ENCODE peak calls at places on chromosomes 6 and 20, in seven cellular contexts. C is lung, V is kidney, W is left lung, L is ovary, U is fibroblast of lung, S is mammary epithelial cell. D is an unnamed sample.

GRCh38 chr6:25242567-25242966 is 36.6 kb upstream of the CARMIL1 start:
- DNase-seq in C (no peak), U (no peak), S (no peak), V (no peak), W (no peak), L (no peak), D (no peak)

GRCh38 chr20:3915691-3916090 is 26.5 kb downstream of the PANK2 start:
- DNase-seq in S (no peak), W (no peak), V (no peak), L (no peak), U (no peak), C (no peak), D (no peak)

GRCh38 chr6:3610206-3610605 is 141.3 kb downstream of the PXDC1 start:
- DNase-seq in V (no peak), W (no peak), L (no peak), C (no peak), U (peak; percentile 35), S (peak; percentile 76), D (no peak)

GRCh38 chr6:75601608-75602163 is at the start of gene SENP6:
- DNase-seq in S (peak; percentile 83), L (peak; percentile 75), U (peak; percentile 80), W (peak; percentile 87), V (peak; percentile 95), C (peak; percentile 74), D (peak; percentile 66)

GRCh38 chr6:134235937-134236751 is 81.8 kb downstream of the SGK1 start:
- DNase-seq in L (no peak), S (peak; percentile 60), V (no peak), U (peak; percentile 85), C (no peak), W (no peak), D (no peak)

GRCh38 chr6:89611666-89612065 is 26.9 kb downstream of the LYRM2 start:
- DNase-seq in W (no peak), V (no peak), U (peak; percentile 60), L (no peak), S (peak; percentile 3), C (no peak), D (no peak)

GRCh38 chr20:14685179-14685578 is 347.8 kb upstream of the FLRT3 start:
- DNase-seq in V (no peak), S (no peak), C (no peak), W (no peak), L (no peak), U (no peak), D (no peak)

GRCh38 chr6:39791850-39792500 is at the start of gene DAAM2:
- DNase-seq in C (peak; percentile 50), U (peak; percentile 63), W (peak; percentile 48), S (no peak), L (peak; percentile 78), V (peak; percentile 83), D (no peak)

GRCh38 chr6:111952821-111953535 is 79.7 kb upstream of the FYN start:
- DNase-seq in C (no peak), V (no peak), L (no peak), W (no peak), S (peak; percentile 70), U (no peak), D (no peak)

GRCh38 chr6:101178748-101179147 is 214.8 kb upstream of the GRIK2 start:
- DNase-seq in S (no peak), U (no peak), V (no peak), L (no peak), W (no peak), C (no peak), D (no peak)

GRCh38 chr20:1835531-1835930 is 59.7 kb upstream of the SIRPA start:
- DNase-seq in S (no peak), V (no peak), L (no peak), W (no peak), U (no peak), C (no peak), D (no peak)

GRCh38 chr6:114049367-114049966 is 78.5 kb upstream of the HDAC2 start:
- DNase-seq in U (peak; percentile 29), C (no peak), W (no peak), L (no peak), S (peak; percentile 43), V (no peak), D (no peak)

GRCh38 chr20:22958390-22958789 is 76.7 kb upstream of the SSTR4 start:
- DNase-seq in U (no peak), S (no peak), W (no peak), C (no peak), L (no peak), V (no peak), D (no peak)

GRCh38 chr6:10413850-10414765 is 766 bp downstream of the TFAP2A start:
- DNase-seq in S (peak; percentile 71), W (no peak), U (no peak), V (no peak), C (no peak), L (no peak), D (peak; percentile 57)

GRCh38 chr6:12009904-12010634 is 2.0 kb upstream of the HIVEP1 start:
- DNase-seq in S (peak; percentile 50), W (no peak), L (no peak), U (peak; percentile 66), C (no peak), V (no peak), D (no peak)

GRCh38 chr20:49877254-49877990 is 37.9 kb downstream of the SPATA2 start:
- DNase-seq in C (no peak), W (no peak), U (peak; percentile 33), S (no peak), V (no peak), L (no peak), D (no peak)

GRCh38 chr20:25380945-25381614 is 9.6 kb downstream of the ABHD12 start:
- DNase-seq in C (no peak), W (no peak), L (no peak), S (no peak), V (no peak), U (no peak), D (no peak)

GRCh38 chr6:28003661-28004060 is 46.6 kb downstream of the OR2B6 start:
- DNase-seq in U (no peak), L (no peak), W (no peak), C (no peak), V (no peak), S (no peak), D (no peak)

GRCh38 chr6:14841901-14842421 is 403.9 kb upstream of the JARID2 start:
- DNase-seq in U (peak; percentile 97), S (peak; percentile 39), W (no peak), L (peak; percentile 33), V (no peak), C (no peak), D (no peak)

GRCh38 chr6:144158133-144158532 is 7.8 kb downstream of the STX11 start:
- DNase-seq in L (peak; percentile 34), V (no peak), U (peak; percentile 95), C (peak; percentile 69), S (peak; percentile 46), W (no peak), D (no peak)

DNA sequence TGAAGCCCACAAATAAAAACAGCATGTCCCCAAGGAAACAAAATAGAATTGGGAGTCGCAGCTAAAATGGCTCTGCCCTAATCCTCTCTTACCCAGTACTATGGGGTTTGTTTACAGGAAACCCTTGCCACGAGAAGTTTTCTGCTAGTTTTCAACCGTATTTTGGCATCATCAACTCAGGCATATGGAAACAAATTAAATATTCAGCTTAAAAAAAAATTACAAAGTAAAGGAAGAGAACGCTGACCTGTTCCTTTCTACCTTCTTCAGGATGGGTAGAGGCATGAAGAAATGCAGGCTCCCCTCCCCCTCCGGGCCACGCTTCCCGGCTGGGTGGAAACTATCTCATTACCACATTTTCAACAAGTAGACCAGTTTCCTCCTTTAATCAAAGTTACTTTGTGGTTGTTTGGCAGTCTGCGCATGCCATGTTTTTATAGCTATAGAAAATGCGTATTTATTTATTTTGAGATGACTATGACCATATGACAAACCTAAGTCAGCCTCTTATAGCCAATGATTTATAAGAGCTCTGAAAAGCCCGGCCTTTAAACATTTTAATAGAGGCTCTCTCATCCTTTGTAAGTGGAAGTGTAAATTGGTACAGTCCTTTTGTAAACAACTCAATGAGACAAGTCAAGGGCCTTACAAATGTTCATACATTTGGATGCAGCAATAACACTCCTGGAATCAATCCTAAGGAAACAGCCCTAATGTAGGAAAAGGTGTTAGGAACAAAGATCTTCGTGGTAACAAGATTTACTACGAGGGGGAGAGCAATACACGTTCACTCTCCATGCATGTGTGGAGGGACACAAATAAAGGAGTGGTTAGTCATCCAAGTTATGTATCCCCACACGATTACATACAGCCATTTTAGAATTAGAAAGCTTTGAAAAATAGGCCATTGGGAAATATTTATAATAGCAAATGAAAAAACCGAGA is 16.1 kb upstream of the ZNF217 start:
- DNase-seq in L (peak; percentile 64), V (no peak), U (peak; percentile 58), C (peak; percentile 45), S (no peak), W (peak; percentile 64), D (peak; percentile 82)
- H3K4me3 ChIP-seq in L (no peak overlapping the region), V (no peak overlapping the region), U (no peak overlapping the region), C (no peak overlapping the region), S (no peak overlapping the region), W (no peak overlapping the region), D (no peak overlapping the region)

DNA sequence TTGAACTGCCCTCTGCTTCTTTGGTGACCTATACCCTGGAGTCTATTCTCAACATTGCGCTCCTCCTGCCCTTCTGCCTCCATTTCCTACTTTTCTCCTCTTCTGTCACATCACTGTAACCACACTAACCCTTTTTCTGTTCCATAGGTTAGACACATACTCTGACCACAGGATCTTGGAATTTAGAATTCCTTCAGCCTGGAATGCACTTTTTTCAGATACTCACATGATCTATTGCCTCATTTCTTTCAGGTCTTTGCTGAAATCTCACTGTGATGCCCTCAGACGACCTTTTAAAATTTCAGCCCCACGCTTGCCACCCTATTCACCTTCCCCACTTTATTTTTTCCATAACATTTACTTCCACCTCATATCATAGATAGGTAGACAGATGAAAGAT is 5.1 kb downstream of the VNN1 start:
- DNase-seq in V (no peak), U (peak; percentile 19), L (no peak), C (no peak), W (no peak), S (no peak), D (no peak)
- H3K4me1 ChIP-seq in V (no peaks in the 10 kb centered on the region), U (peaks cover 2% of the 10 kb centered on the region), L (no peaks in the 10 kb centered on the region), C (no peaks in the 10 kb centered on the region), W (peaks cover 19% of the 10 kb centered on the region), S (no peaks in the 10 kb centered on the region), D (no peaks in the 10 kb centered on the region)

DNA sequence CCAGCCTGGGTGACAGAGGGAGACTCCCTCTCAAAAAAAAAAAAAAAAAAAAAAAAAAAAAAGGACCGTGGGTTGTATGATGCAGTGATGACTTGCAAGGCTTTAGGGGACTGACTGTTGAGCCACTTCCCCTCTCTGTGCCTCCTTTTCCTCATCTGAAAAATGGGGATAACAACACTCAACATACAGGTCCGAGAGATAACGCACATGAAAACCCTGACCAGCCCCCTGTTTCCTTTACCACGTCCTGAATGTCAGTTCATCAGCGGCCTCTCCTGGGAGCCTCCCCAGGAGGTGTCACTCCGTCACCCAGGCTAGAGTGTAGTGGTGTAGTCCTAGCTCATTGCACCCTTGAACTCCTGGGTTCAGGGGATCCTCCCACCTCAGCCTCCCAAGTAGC is 3.9 kb downstream of the SLA2 start:
- DNase-seq in C (no peak), L (no peak), W (no peak), S (no peak), V (no peak), U (no peak), D (no peak)
- H3K4me3 ChIP-seq in C (no peak overlapping the region), L (no peak overlapping the region), W (no peak overlapping the region), S (no peak overlapping the region), V (no peak overlapping the region), U (no peak overlapping the region), D (no peak overlapping the region)

GRCh38 chr6:6090861-6091607 is 84.3 kb upstream of the NRN1 start:
- DNase-seq in L (no peak), W (no peak), C (no peak), U (no peak), S (no peak), V (no peak), D (no peak)

GRCh38 chr6:6085928-6086668 is 79.4 kb upstream of the NRN1 start:
- DNase-seq in L (no peak), C (no peak), V (no peak), U (no peak), W (no peak), S (no peak), D (no peak)

GRCh38 chr6:6091608-6092002 is 84.9 kb upstream of the NRN1 start:
- DNase-seq in U (no peak), V (no peak), L (no peak), W (no peak), S (no peak), C (no peak), D (no peak)
- H3K4me1 ChIP-seq in U (no peaks in the 10 kb centered on the region), V (no peaks in the 10 kb centered on the region), L (no peaks in the 10 kb centered on the region), W (no peaks in the 10 kb centered on the region), S (no peaks in the 10 kb centered on the region), C (no peaks in the 10 kb centered on the region), D (no peaks in the 10 kb centered on the region)

D was measured in HAP-1.